ENCODE peak calls at places on chromosomes 12 and 14, in six cellular contexts. M is HCT116, H is HepG2, V is GM12878, J is K562, R is H1. A is an unnamed sample. For H3K9me3, the result is how much of the 10 kb centered on the place peaks cover.

GRCh38 chr14:23089498-23090253 is 5.3 kb downstream of the ACIN1 start:
- DNase-seq in H (no peak), V (no peak), M (no peak), R (no peak), J (no peak), A (no peak)

GRCh38 chr12:60235261-60235660 is 639.4 kb downstream of the SLC16A7 start:
- DNase-seq in J (no peak), V (no peak), H (no peak), R (no peak), M (no peak), A (no peak)

GRCh38 chr14:103735439-103735814 is 19.8 kb downstream of the ZFYVE21 start:
- DNase-seq in J (no peak), R (no peak), V (no peak), M (no peak), H (no peak), A (no peak)

GRCh38 chr12:13130981-13131380 is 27.5 kb upstream of the GSG1 start:
- DNase-seq in J (no peak), V (no peak), R (no peak), M (no peak), H (no peak), A (no peak)

GRCh38 chr12:2834581-2835491 is at the start of gene NRIP2:
- DNase-seq in V (no peak), H (no peak), R (no peak), M (no peak), J (no peak), A (no peak)

GRCh38 chr14:36505193-36505815 is 14.7 kb downstream of the NKX2-1 start:
- DNase-seq in J (no peak), V (no peak), H (no peak), R (no peak), M (no peak), A (no peak)

GRCh38 chr14:89409961-89410360 is 7.1 kb downstream of the FOXN3 start:
- DNase-seq in R (no peak), M (no peak), J (no peak), V (no peak), H (no peak), A (no peak)

GRCh38 chr14:50311337-50311973 is 574 bp downstream of the L2HGDH start:
- DNase-seq in R (no peak), J (no peak), V (no peak), M (no peak), H (peak), A (no peak)

GRCh38 chr12:51172515-51173431 is at the start of gene TFCP2:
- DNase-seq in H (peak), R (peak), J (peak), V (peak), M (peak), A (peak)

GRCh38 chr12:75177997-75178396 is 31.6 kb downstream of the KCNC2 start:
- DNase-seq in V (no peak), R (no peak), M (peak), J (no peak), H (peak), A (no peak)

GRCh38 chr12:94248582-94248981 is 100.2 kb downstream of the PLXNC1 start:
- DNase-seq in R (no peak), V (no peak), M (no peak), H (no peak), J (no peak), A (no peak)

GRCh38 chr14:68568907-68569545 is 223.8 kb downstream of the ZFP36L1 start:
- DNase-seq in H (no peak), R (no peak), J (no peak), M (no peak), V (no peak), A (no peak)

GRCh38 chr12:51377099-51377984 is 13.9 kb downstream of the GALNT6 start:
- DNase-seq in J (no peak), R (no peak), H (no peak), M (no peak), V (no peak), A (no peak)

GRCh38 chr12:33605776-33606175 is 166.2 kb upstream of the SYT10 start:
- DNase-seq in R (no peak), J (peak), M (no peak), H (peak), V (no peak), A (peak)

GRCh38 chr14:92339426-92339825 is 16.5 kb downstream of the SLC24A4 start:
- DNase-seq in M (no peak), R (no peak), V (no peak), J (no peak), H (no peak), A (no peak)

GRCh38 chr12:67068773-67069450 is 200.2 kb upstream of the CAND1 start:
- DNase-seq in R (peak), J (peak), M (no peak), H (peak), V (no peak), A (peak)

GRCh38 chr14:38339704-38340103 is 83.8 kb upstream of the CLEC14A start:
- DNase-seq in J (no peak), R (no peak), V (no peak), H (no peak), M (no peak), A (no peak)

GRCh38 chr12:127254420-127254955 is 1012.5 kb upstream of the TMEM132C start:
- DNase-seq in M (no peak), V (no peak), R (no peak), J (no peak), H (no peak), A (no peak)

GRCh38 chr12:65492997-65493892 is 214.8 kb downstream of the MSRB3 start:
- DNase-seq in V (no peak), M (no peak), H (no peak), J (no peak), R (no peak), A (no peak)

GRCh38 chr14:45949479-45949878 is 696.5 kb upstream of the MIS18BP1 start:
- DNase-seq in V (no peak), H (no peak), J (no peak), R (no peak), M (no peak), A (no peak)

GRCh38 chr12:121005346-121005815 is 10.9 kb downstream of the C12orf43 start:
- DNase-seq in V (no peak), R (peak), J (peak), H (peak), M (peak), A (peak)

GRCh38 chr14:102926104-102926503 is 3.6 kb downstream of the AMN start:
- DNase-seq in R (no peak), H (no peak), M (no peak), J (no peak), V (no peak), A (no peak)

GRCh38 chr12:11687538-11687937 is 38.1 kb downstream of the ETV6 start:
- DNase-seq in H (peak), J (no peak), V (no peak), R (no peak), M (no peak), A (no peak)

GRCh38 chr12:28883406-28883997 is 265.6 kb upstream of the FAR2 start:
- DNase-seq in H (no peak), V (no peak), J (peak), R (no peak), M (no peak), A (no peak)
- TF ChIP-seq ZNF274 in H (no peak), V (no peak), J (no peak), R (no peak), M (no peak), A (no peak)

DNA sequence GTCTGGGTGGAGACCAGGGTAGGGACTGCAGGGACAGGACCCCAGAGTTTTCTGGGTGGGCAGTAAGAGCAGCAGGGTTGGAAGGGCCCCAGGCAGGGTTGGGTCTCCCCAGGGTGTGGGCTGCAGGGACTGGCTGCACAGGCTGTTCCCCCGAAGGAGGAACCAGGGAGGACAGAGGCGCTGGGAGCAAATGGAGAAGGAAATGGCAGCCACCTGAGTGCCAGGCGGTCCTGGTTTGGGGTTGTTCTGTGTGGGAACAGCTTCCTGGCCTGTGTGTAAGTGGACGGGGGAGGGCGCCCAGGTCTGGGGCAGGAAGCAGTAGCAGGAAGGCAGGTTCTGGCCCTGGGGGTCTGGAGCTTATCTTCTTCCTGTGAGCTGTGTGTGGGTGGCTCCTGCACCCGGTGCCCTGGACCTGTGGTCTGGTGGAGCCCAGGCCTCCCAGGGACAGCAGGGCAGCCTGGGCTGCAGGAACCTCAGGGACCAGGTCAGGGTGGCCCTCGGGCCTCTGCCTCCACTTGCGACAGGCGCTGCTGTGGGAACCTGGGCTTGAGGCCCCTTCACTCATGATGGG is 372.8 kb downstream of the TMEM121 start:
- DNase-seq in J (peak), R (no peak), H (no peak), M (no peak), V (no peak), A (no peak)
- H3K9me3 ChIP-seq in J (under half), R (half or more), H (under half), M (under half), V (under half), A (under half)

GRCh38 chr12:104522985-104523719 is 66.4 kb downstream of the CHST11 start:
- DNase-seq in J (no peak), V (no peak), M (no peak), H (no peak), R (no peak), A (no peak)
- H3K9ac ChIP-seq in J (peak), V (peak), M (no peak), H (no peak), R (no peak), A (no peak)

GRCh38 chr14:53168786-53169185 is 15.7 kb upstream of the DDHD1 start:
- DNase-seq in R (no peak), M (no peak), J (no peak), H (no peak), V (no peak), A (no peak)

GRCh38 chr14:53161758-53162512 is 8.8 kb upstream of the DDHD1 start:
- DNase-seq in M (no peak), J (no peak), V (no peak), H (no peak), R (no peak), A (no peak)

GRCh38 chr14:53167602-53168328 is 14.6 kb upstream of the DDHD1 start:
- DNase-seq in V (no peak), M (no peak), R (no peak), J (no peak), H (no peak), A (no peak)
- TF ChIP-seq ZNF274 in V (no peak), M (no peak), R (no peak), J (no peak), H (no peak), A (no peak)